ENCODE peak calls at places on chromosomes 5 and 9, in ten cellular contexts. A is endothelial cell of umbilical vein, N is keratinocyte, Y is dorsolateral prefrontal cortex, G is Panc1, C is brain microvascular endothelial cell, L is heart right ventricle, Z is IMR-90, W is spleen, E is HL-60. Q is an unnamed sample.

GRCh38 chr5:7904170-7904569 is 35.2 kb downstream of the MTRR start:
- DNase-seq in Z (peak; percentile 81), A (peak; percentile 41), G (no peak), L (no peak), W (no peak), Y (no peak), C (no peak), N (peak; percentile 33), E (no peak), Q (no peak)

GRCh38 chr9:18926513-18926912 is 106.5 kb downstream of the SAXO1 start:
- DNase-seq in N (no peak), G (no peak), L (no peak), Y (no peak), W (no peak), A (no peak), Z (no peak), C (no peak), E (no peak), Q (no peak)

GRCh38 chr9:14315754-14316573 is 2.0 kb upstream of the NFIB start:
- DNase-seq in G (no peak), N (no peak), C (peak; percentile 22), A (peak; percentile 75), L (no peak), W (no peak), Y (no peak), Z (no peak), E (no peak), Q (peak; percentile 51)

GRCh38 chr5:167720676-167721260 is 570.7 kb upstream of the WWC1 start:
- DNase-seq in G (no peak), C (peak; percentile 20), Z (peak; percentile 83), Y (no peak), W (no peak), A (no peak), N (no peak), L (no peak), E (no peak), Q (no peak)

GRCh38 chr9:93072383-93072795 is 13.9 kb downstream of the SUSD3 start:
- DNase-seq in G (no peak), C (no peak), A (no peak), Z (peak; percentile 68), N (no peak), Y (no peak), L (no peak), E (no peak), W (no peak), Q (peak; percentile 84)

GRCh38 chr5:485943-486491 is 38.2 kb downstream of the SLC9A3 start:
- DNase-seq in W (no peak), Z (no peak), A (no peak), C (no peak), N (no peak), Y (no peak), E (peak; percentile 30), G (no peak), L (no peak), Q (no peak)

GRCh38 chr9:105973811-105974407 is 279.6 kb downstream of the TMEM38B start:
- DNase-seq in Z (no peak), G (no peak), E (no peak), C (peak; percentile 46), A (no peak), L (no peak), N (no peak), W (no peak), Y (no peak), Q (no peak)

GRCh38 chr9:126499005-126499910 is 114.5 kb upstream of the LMX1B start:
- DNase-seq in W (peak; percentile 90), Z (peak; percentile 17), G (no peak), N (no peak), C (peak; percentile 21), A (peak; percentile 48), Y (no peak), E (no peak), L (peak; percentile 29), Q (no peak)

GRCh38 chr5:40578501-40579451 is 100.9 kb upstream of the PTGER4 start:
- DNase-seq in Y (no peak), C (peak; percentile 48), A (peak; percentile 14), G (peak; percentile 78), L (no peak), Z (peak; percentile 46), N (no peak), W (no peak), E (no peak), Q (no peak)

GRCh38 chr5:32108167-32108566 is 66.0 kb downstream of the GOLPH3 start:
- DNase-seq in Z (no peak), W (no peak), N (no peak), Y (no peak), A (no peak), C (no peak), E (no peak), L (no peak), G (no peak), Q (no peak)

GRCh38 chr5:134550271-134551214 is 25.1 kb downstream of the JADE2 start:
- DNase-seq in Y (no peak), N (no peak), E (no peak), W (no peak), C (no peak), Z (peak; percentile 59), G (no peak), L (no peak), A (no peak), Q (no peak)

GRCh38 chr5:105877592-105877991 is 1793.1 kb downstream of the EFNA5 start:
- DNase-seq in W (no peak), N (no peak), A (no peak), L (no peak), Y (no peak), E (no peak), C (no peak), G (no peak), Z (no peak), Q (no peak)
- TF ChIP-seq CTCF in W (no peak), N (no peak), A (no peak), L (no peak), Y (no peak), E (no peak), C (no peak), G (peak; percentile 5), Z (no peak), Q (no peak)

GRCh38 chr9:88657893-88658292 is 122.9 kb downstream of the NXNL2 start:
- DNase-seq in E (no peak), L (no peak), Z (peak; percentile 44), Y (no peak), W (no peak), A (no peak), N (no peak), C (peak; percentile 77), G (no peak), Q (no peak)

GRCh38 chr9:88646539-88646938 is 111.6 kb downstream of the NXNL2 start:
- DNase-seq in A (no peak), E (no peak), N (no peak), G (no peak), L (no peak), W (no peak), Z (no peak), Y (no peak), C (no peak), Q (no peak)

GRCh38 chr9:88652876-88653275 is 117.9 kb downstream of the NXNL2 start:
- DNase-seq in N (no peak), C (no peak), L (no peak), E (no peak), A (no peak), W (no peak), Y (no peak), G (no peak), Z (no peak), Q (no peak)

GRCh38 chr9:88653926-88654325 is 118.9 kb downstream of the NXNL2 start:
- DNase-seq in W (no peak), C (peak; percentile 12), Z (peak; percentile 61), A (no peak), Y (no peak), G (no peak), N (no peak), L (no peak), E (no peak), Q (no peak)

GRCh38 chr9:88651682-88652633 is 117.0 kb downstream of the NXNL2 start:
- DNase-seq in G (no peak), Z (peak; percentile 99), C (peak; percentile 100), A (no peak), W (no peak), N (peak; percentile 88), E (no peak), Y (peak; percentile 82), L (peak; percentile 85), Q (peak; percentile 87)
- H3K27ac ChIP-seq in G (no peak overlapping the region), Z (peak overlapping the region; percentile 89), C (peak overlapping the region; percentile 92), A (no peak overlapping the region), W (peak overlapping the region; percentile 14), N (peak overlapping the region; percentile 67), E (no peak overlapping the region), Y (no peak overlapping the region), L (peak overlapping the region; percentile 49), Q (no peak overlapping the region)

GRCh38 chr9:68575821-68576220 is 35.1 kb upstream of the TMEM252 start:
- DNase-seq in N (no peak), E (no peak), Z (no peak), A (no peak), C (no peak), G (no peak), L (no peak), Y (no peak), W (no peak), Q (no peak)

GRCh38 chr9:68577778-68578591 is 37.3 kb upstream of the TMEM252 start:
- DNase-seq in E (no peak), L (no peak), Z (no peak), Y (no peak), N (no peak), C (no peak), W (no peak), G (no peak), A (no peak), Q (no peak)

GRCh38 chr9:68574150-68574549 is 33.5 kb upstream of the TMEM252 start:
- DNase-seq in G (no peak), L (no peak), C (no peak), E (no peak), W (no peak), Y (no peak), A (no peak), Z (no peak), N (no peak), Q (no peak)
- TF ChIP-seq CTCF in G (no peak), L (peak; percentile 54), C (peak; percentile 0), E (no peak), W (no peak), Y (no peak), A (no peak), Z (peak; percentile 24), N (peak; percentile 19), Q (no peak)

DNA sequence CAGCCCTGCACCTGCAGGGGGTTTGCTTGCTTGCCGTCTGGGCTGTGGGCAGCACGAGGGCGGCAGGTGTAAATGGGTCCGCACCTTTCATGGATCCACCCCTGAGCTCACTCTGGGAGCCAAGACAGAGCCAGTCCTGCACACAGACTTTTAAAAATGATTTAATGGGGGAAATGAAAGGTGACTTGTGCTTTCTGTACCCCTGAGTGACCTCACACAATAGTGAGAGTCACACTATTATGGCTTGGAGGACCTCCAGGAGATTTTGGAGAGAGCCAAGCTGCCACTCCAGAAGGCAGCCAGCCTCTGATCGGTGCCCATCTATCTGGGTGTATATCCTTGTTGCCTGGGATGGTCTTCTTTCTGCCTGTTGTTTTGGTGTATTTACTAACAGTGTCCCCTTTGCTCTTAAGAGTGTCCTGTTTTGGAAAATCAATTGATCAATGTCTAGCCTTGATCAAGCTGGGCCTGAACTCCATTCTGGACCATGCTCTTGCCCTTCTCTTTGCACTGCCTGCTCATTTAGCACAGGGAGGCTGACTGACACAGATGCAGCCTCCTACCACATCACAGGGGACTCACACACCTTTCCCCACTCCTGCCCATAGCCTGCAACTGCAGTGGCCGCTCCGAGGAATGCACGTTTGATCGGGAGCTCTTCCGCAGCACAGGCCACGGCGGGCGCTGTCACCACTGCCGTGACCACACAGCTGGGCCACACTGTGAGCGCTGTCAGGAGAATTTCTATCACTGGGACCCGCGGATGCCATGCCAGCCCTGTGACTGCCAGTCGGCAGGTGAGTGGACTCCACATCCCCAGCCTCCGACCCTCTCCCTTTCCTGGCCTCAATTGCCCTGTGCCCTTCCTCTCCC is 29.5 kb downstream of the LAMC3 start:
- DNase-seq in G (no peak), C (no peak), Y (no peak), Z (no peak), L (no peak), N (no peak), E (no peak), W (no peak), A (no peak), Q (no peak)
- H3K27ac ChIP-seq in G (no peak overlapping the region), C (no peak overlapping the region), Y (no peak overlapping the region), Z (no peak overlapping the region), L (no peak overlapping the region), N (no peak overlapping the region), E (no peak overlapping the region), W (peak overlapping the region; percentile 45), A (no peak overlapping the region), Q (no peak overlapping the region)